ENCODE peak calls at places on chromosomes 12 and 14, in nine cellular contexts. U is cardiac muscle cell; I is AG04449; H is choroid plexus epithelial cell; W is cardiac fibroblast; J is CD8-positive, alpha-beta T cell; S is lung; A is HCT116; Y is AG04450. T is an unnamed sample.

GRCh38 chr12:100955139-100955538 is 160.6 kb downstream of the ANO4 start:
- DNase-seq in U (peak), I (no peak), H (peak), W (peak), J (no peak), S (no peak), A (no peak), Y (peak), T (peak)

GRCh38 chr12:92039048-92039447 is 106.6 kb downstream of the BTG1 start:
- DNase-seq in U (no peak), I (no peak), H (no peak), W (no peak), J (no peak), S (no peak), A (no peak), Y (no peak), T (no peak)

GRCh38 chr12:9707864-9708808 is 24.8 kb downstream of the CLECL1 start:
- DNase-seq in U (peak), I (no peak), H (peak), W (peak), J (peak), S (peak), A (peak), Y (peak), T (peak)

GRCh38 chr14:104638927-104639450 is 34.4 kb upstream of the TMEM179 start:
- DNase-seq in U (no peak), I (no peak), H (no peak), W (no peak), J (no peak), S (no peak), A (no peak), Y (no peak), T (no peak)

GRCh38 chr12:68028647-68029046 is 39.4 kb downstream of the IFNG-AS1 start:
- DNase-seq in U (no peak), I (no peak), H (no peak), W (no peak), J (no peak), S (no peak), A (no peak), Y (no peak), T (no peak)

GRCh38 chr12:29563636-29564035 is 66.2 kb upstream of the OVCH1 start:
- DNase-seq in U (no peak), I (no peak), H (no peak), W (no peak), J (no peak), S (no peak), A (no peak), Y (no peak), T (no peak)

GRCh38 chr12:57720606-57721595 is 17.6 kb downstream of the AGAP2 start:
- DNase-seq in U (no peak), I (no peak), H (no peak), W (no peak), J (no peak), S (no peak), A (no peak), Y (no peak), T (no peak)

GRCh38 chr12:21502164-21502496 is 541 bp downstream of the GOLT1B start:
- DNase-seq in U (peak), I (no peak), H (peak), W (peak), J (peak), S (no peak), A (no peak), Y (no peak), T (peak)

GRCh38 chr14:61051046-61051445 is 70.0 kb downstream of the SLC38A6 start:
- DNase-seq in U (peak), I (no peak), H (peak), W (no peak), J (no peak), S (no peak), A (no peak), Y (no peak), T (peak)

GRCh38 chr14:69153848-69154208 is 909 bp upstream of the DCAF5 start:
- DNase-seq in U (peak), I (no peak), H (peak), W (peak), J (peak), S (peak), A (no peak), Y (no peak), T (peak)

GRCh38 chr12:19234171-19234704 is 104.7 kb downstream of the PLEKHA5 start:
- DNase-seq in U (peak), I (no peak), H (peak), W (peak), J (no peak), S (no peak), A (no peak), Y (no peak), T (peak)

GRCh38 chr12:5200276-5201087 is 156.8 kb downstream of the KCNA5 start:
- DNase-seq in U (peak), I (no peak), H (peak), W (no peak), J (no peak), S (no peak), A (peak), Y (no peak), T (no peak)

GRCh38 chr12:42326466-42327226 is 679 bp downstream of the PPHLN1 start:
- DNase-seq in U (peak), I (peak), H (peak), W (peak), J (peak), S (no peak), A (no peak), Y (no peak), T (peak)

GRCh38 chr12:8922544-8922943 is 8.2 kb downstream of the PHC1 start:
- DNase-seq in U (no peak), I (no peak), H (no peak), W (no peak), J (no peak), S (no peak), A (no peak), Y (no peak), T (no peak)

DNA sequence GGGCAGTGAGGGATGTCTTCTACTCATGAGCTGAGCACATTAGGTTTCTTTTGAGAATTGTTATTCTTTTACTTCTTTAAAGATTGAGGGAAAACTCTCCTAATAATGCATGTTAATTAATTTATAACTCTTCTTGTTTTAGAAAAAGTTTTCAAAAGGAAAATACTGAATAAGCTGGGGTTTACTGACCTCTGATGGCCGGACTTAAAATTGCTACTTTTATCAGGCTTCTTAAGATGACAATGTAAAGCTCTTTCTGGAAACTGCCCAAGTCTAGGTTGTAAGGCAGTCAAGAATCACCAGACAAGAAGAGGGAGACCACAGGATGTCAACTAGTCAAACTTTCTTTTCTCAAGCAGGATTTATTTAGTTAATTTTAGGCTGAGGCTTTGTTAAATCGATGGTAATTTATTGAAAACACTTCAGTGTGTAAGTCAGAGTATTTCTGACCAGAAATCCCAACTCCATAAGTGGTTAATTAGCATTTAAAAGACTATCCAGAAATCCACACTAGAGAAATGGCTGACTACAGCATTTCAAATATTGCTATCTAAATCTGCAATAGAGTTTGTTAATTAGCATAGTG is 82.1 kb downstream of the AVPR1A start:
- DNase-seq in U (peak), I (peak), H (peak), W (peak), J (no peak), S (no peak), A (peak), Y (peak), T (peak)
- TF ChIP-seq CTCF in U (peak), I (peak), H (peak), W (peak), J (no peak), S (peak), A (peak), Y (peak), T (peak)

GRCh38 chr12:6779667-6780459 is 7.5 kb downstream of the LAG3 start:
- DNase-seq in U (no peak), I (no peak), H (no peak), W (no peak), J (no peak), S (no peak), A (no peak), Y (no peak), T (no peak)

GRCh38 chr12:6777386-6777785 is 5.1 kb downstream of the LAG3 start:
- DNase-seq in U (no peak), I (no peak), H (no peak), W (no peak), J (no peak), S (no peak), A (no peak), Y (no peak), T (no peak)

GRCh38 chr12:6778571-6779550 is 6.5 kb downstream of the LAG3 start:
- DNase-seq in U (peak), I (peak), H (peak), W (peak), J (peak), S (peak), A (peak), Y (peak), T (peak)

GRCh38 chr12:6780573-6780972 is 8.3 kb downstream of the LAG3 start:
- DNase-seq in U (no peak), I (no peak), H (no peak), W (no peak), J (no peak), S (no peak), A (no peak), Y (no peak), T (no peak)

DNA sequence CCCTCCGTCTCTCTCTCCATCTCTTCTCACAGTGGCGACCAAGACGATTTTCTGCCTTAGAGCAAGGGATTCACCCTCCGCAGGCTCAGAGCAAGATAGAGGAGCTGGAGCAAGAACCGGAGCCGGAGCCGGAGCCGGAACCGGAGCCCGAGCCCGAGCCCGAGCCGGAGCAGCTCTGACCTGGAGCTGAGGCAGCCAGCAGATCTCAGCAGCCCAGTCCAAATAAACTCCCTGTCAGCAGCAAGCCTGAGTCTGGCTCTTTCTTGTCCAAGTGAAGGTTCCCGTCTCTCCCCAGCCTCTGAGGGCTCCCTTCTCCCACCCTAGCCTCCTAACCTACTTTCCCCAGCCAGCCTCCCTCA is 5.9 kb downstream of the LAG3 start:
- DNase-seq in U (no peak), I (no peak), H (peak), W (peak), J (no peak), S (no peak), A (no peak), Y (no peak), T (peak)
- H3K4me3 ChIP-seq in U (peak), I (peak), H (peak), W (peak), J (peak), S (no peak), A (peak), Y (peak), T (peak)

GRCh38 chr12:26845057-26845666 is 12.2 kb upstream of the ITPR2 start:
- DNase-seq in U (peak), I (no peak), H (peak), W (peak), J (peak), S (peak), A (peak), Y (no peak), T (peak)
- TF ChIP-seq CTCF in U (peak), I (peak), H (peak), W (peak), J (peak), S (peak), A (peak), Y (peak), T (peak)

GRCh38 chr12:132416827-132417226 is 73.1 kb upstream of the FBRSL1 start:
- DNase-seq in U (no peak), I (no peak), H (no peak), W (no peak), J (no peak), S (no peak), A (no peak), Y (no peak), T (no peak)
- H3K4me3 ChIP-seq in U (no peak), I (no peak), H (no peak), W (no peak), J (no peak), S (no peak), A (no peak), Y (no peak), T (no peak)

GRCh38 chr12:2083008-2083407 is 30.2 kb downstream of the CACNA1C start:
- DNase-seq in U (no peak), I (no peak), H (no peak), W (no peak), J (no peak), S (no peak), A (no peak), Y (no peak), T (peak)
- TF ChIP-seq CTCF in U (no peak), I (no peak), H (no peak), W (no peak), J (no peak), S (no peak), A (no peak), Y (peak), T (peak)

GRCh38 chr12:64679487-64679983 is 69.2 kb downstream of the RASSF3 start:
- DNase-seq in U (no peak), I (no peak), H (peak), W (peak), J (peak), S (peak), A (peak), Y (no peak), T (peak)
- H3K4me3 ChIP-seq in U (no peak), I (peak), H (no peak), W (peak), J (peak), S (no peak), A (peak), Y (no peak), T (peak)

GRCh38 chr14:44170099-44170498 is 337.0 kb downstream of the FSCB start:
- DNase-seq in U (no peak), I (no peak), H (no peak), W (peak), J (no peak), S (no peak), A (no peak), Y (no peak), T (no peak)
- TF ChIP-seq CTCF in U (no peak), I (no peak), H (no peak), W (no peak), J (no peak), S (no peak), A (no peak), Y (no peak), T (no peak)

DNA sequence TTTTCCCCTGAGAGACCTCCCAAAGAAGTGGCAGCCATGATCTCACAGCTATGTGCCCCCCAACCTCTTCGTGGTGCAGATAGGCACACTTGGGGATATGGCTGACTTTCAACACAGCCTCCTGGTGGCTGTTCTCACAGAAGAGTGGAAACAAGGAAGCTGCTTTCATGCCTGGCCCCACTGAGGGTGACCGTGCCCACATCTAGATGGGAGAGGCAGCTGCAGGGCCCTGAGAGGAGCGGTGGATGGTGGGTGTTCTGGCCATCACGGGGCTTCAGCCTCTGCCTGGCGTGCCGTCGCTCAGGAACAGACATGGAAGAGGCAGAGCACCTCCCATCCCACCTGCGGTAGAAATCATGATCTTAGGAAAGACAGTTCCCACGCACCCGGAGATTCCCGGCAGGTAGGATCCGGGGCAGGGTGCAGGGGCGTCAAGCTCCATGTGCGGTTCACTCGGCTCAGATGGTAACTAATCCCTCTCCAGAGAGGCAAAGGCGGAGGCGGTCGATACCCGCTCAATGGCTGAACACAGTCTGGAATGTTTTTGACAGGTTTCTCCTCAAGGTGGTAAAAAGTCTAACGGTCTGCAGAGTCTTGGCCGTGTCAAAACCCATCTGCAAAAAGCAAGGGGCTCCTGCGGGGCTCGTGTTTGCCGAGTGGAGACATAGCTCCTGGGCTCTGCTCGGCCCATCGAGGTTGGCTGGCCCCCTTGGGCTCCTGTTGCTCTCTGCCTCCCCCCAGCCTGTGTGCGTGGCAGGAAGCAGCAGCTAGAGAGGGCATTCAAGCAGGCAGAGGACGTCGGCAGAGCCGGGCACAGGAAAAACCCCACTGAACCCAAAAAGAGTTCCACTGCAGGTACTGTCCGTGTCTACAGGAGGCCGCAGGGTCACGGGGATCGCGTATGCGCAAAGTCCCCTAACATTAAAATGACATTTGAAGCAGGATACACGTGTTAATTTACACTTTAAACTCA is 225.2 kb upstream of the RTL1 start:
- DNase-seq in U (no peak), I (no peak), H (no peak), W (no peak), J (peak), S (peak), A (no peak), Y (no peak), T (no peak)
- H3K4me3 ChIP-seq in U (no peak), I (no peak), H (no peak), W (no peak), J (no peak), S (no peak), A (no peak), Y (no peak), T (no peak)

GRCh38 chr12:75725505-75726120 is 214.2 kb upstream of the KRR1 start:
- DNase-seq in U (no peak), I (no peak), H (peak), W (peak), J (no peak), S (no peak), A (peak), Y (no peak), T (peak)
- TF ChIP-seq CTCF in U (peak), I (no peak), H (peak), W (peak), J (no peak), S (no peak), A (no peak), Y (peak), T (peak)

T was measured in AG10803.